ENCODE peak calls at places on chromosomes 16 and 17, in six cellular contexts. H is HuH-7.5; T is naive thymus-derived CD8-positive, alpha-beta T cell; V is stomach; Y is left ventricle myocardium inferior; A is NCI-H1694. M is an unnamed sample.

GRCh38 chr17:64180089-64180488 is 50.1 kb upstream of the ERN1 start:
- DNase-seq in T (no peak), Y (no peak), H (no peak), A (no peak), V (no peak), M (peak; percentile 89)

GRCh38 chr17:77526728-77527355 is 386.1 kb downstream of the SEC14L1 start:
- DNase-seq in A (peak; percentile 93), H (no peak), Y (no peak), V (peak; percentile 7), T (no peak), M (no peak)

GRCh38 chr16:89170346-89171215 is 967 bp upstream of the CDH15 start:
- DNase-seq in Y (no peak), T (no peak), V (peak; percentile 64), H (no peak), A (no peak), M (no peak)

GRCh38 chr17:82767041-82767754 is 15.3 kb downstream of the TBCD start:
- DNase-seq in V (peak; percentile 77), H (peak; percentile 54), A (peak; percentile 81), T (peak; percentile 27), Y (no peak), M (no peak)

GRCh38 chr17:77380411-77381184 is 239.8 kb downstream of the SEC14L1 start:
- DNase-seq in H (no peak), Y (no peak), A (no peak), V (no peak), T (no peak), M (no peak)

GRCh38 chr17:32256695-32257013 is 9.0 kb upstream of the RHBDL3 start:
- DNase-seq in V (no peak), Y (no peak), H (no peak), T (no peak), A (no peak), M (no peak)

GRCh38 chr17:60256174-60256573 is 106.4 kb downstream of the CA4 start:
- DNase-seq in A (no peak), H (no peak), V (no peak), Y (no peak), T (no peak), M (no peak)

GRCh38 chr17:72139213-72139612 is 18.4 kb downstream of the SOX9 start:
- DNase-seq in H (no peak), T (no peak), A (no peak), V (no peak), Y (no peak), M (no peak)

GRCh38 chr17:82917656-82918345 is 78.0 kb upstream of the ZNF750 start:
- DNase-seq in Y (no peak), H (peak; percentile 68), T (peak; percentile 46), A (no peak), V (no peak), M (no peak)

GRCh38 chr16:7148606-7149005 is 184.0 kb upstream of the RBFOX1 start:
- DNase-seq in A (no peak), Y (no peak), T (no peak), H (no peak), V (no peak), M (no peak)

GRCh38 chr17:79028496-79029326 is 4.7 kb downstream of the C1QTNF1 start:
- DNase-seq in Y (no peak), H (no peak), T (no peak), V (no peak), A (no peak), M (no peak)

GRCh38 chr16:15970743-15971434 is 21.5 kb downstream of the ABCC1 start:
- DNase-seq in H (no peak), V (no peak), T (no peak), Y (no peak), A (no peak), M (no peak)

GRCh38 chr16:30054959-30055553 is 10.5 kb upstream of the ALDOA start:
- DNase-seq in H (peak; percentile 75), V (peak; percentile 77), Y (no peak), A (no peak), T (no peak), M (peak; percentile 61)

GRCh38 chr16:23729503-23730424 is 16.7 kb upstream of the ERN2 start:
- DNase-seq in A (no peak), T (no peak), Y (no peak), V (peak; percentile 58), H (no peak), M (no peak)

GRCh38 chr17:55340726-55341125 is 76.0 kb downstream of the HLF start:
- DNase-seq in Y (no peak), H (no peak), T (no peak), A (no peak), V (no peak), M (no peak)

GRCh38 chr17:17514993-17515920 is 19.1 kb upstream of the RASD1 start:
- DNase-seq in Y (no peak), V (no peak), A (no peak), H (no peak), T (no peak), M (no peak)

GRCh38 chr16:82138478-82139285 is 31.3 kb downstream of the MPHOSPH6 start:
- DNase-seq in V (no peak), H (no peak), Y (no peak), A (no peak), T (no peak), M (no peak)

GRCh38 chr16:20849587-20850390 is 43.5 kb downstream of the REXO5 start:
- DNase-seq in A (peak; percentile 31), T (peak; percentile 57), H (peak; percentile 13), V (peak; percentile 75), Y (peak; percentile 73), M (peak; percentile 61)

GRCh38 chr17:74759243-74759801 is 10.9 kb downstream of the NHERF1 start:
- DNase-seq in Y (no peak), A (peak; percentile 32), H (no peak), V (no peak), T (peak; percentile 61), M (peak; percentile 91)

GRCh38 chr17:82281502-82282238 is 8.2 kb upstream of the CSNK1D start:
- DNase-seq in H (no peak), Y (no peak), T (no peak), A (no peak), V (peak; percentile 82), M (no peak)

GRCh38 chr17:17346428-17347233 is 43.5 kb downstream of the NT5M start:
- DNase-seq in H (no peak), A (no peak), V (peak; percentile 21), T (no peak), Y (no peak), M (peak; percentile 16)

GRCh38 chr17:48597775-48598631 is 4.4 kb upstream of the HOXB5 start:
- DNase-seq in A (no peak), V (peak; percentile 47), T (peak; percentile 44), Y (no peak), H (no peak), M (no peak)

GRCh38 chr16:67173808-67174705 is 3.7 kb downstream of the NOL3 start:
- DNase-seq in V (peak; percentile 94), Y (peak; percentile 88), T (peak; percentile 51), A (peak; percentile 50), H (peak; percentile 92), M (no peak)

GRCh38 chr17:29180788-29181160 is 576 bp upstream of the MYO18A start:
- DNase-seq in V (no peak), H (no peak), A (no peak), Y (no peak), T (no peak), M (no peak)

GRCh38 chr17:29588561-29589411 is 662 bp downstream of the GIT1 start:
- DNase-seq in H (peak; percentile 78), T (peak; percentile 32), A (no peak), Y (no peak), V (no peak), M (no peak)

GRCh38 chr16:85916141-85916890 is 17.4 kb downstream of the IRF8 start:
- DNase-seq in T (no peak), A (no peak), H (no peak), V (peak; percentile 92), Y (peak; percentile 74), M (peak; percentile 48)

GRCh38 chr16:80931985-80932720 is 74.5 kb downstream of the CMC2 start:
- DNase-seq in V (peak; percentile 59), T (no peak), H (peak; percentile 71), Y (peak; percentile 82), A (no peak), M (peak; percentile 7)

GRCh38 chr17:55726440-55726839 is 3.8 kb upstream of the TMEM100 start:
- DNase-seq in H (no peak), Y (peak; percentile 52), V (peak; percentile 30), T (no peak), A (peak; percentile 39), M (no peak)

GRCh38 chr16:414395-415169 is 10.9 kb upstream of the RAB11FIP3 start:
- DNase-seq in Y (no peak), V (no peak), H (no peak), T (no peak), A (no peak), M (no peak)

GRCh38 chr17:83024205-83024971 is 55.0 kb upstream of the METRNL start:
- DNase-seq in V (no peak), H (no peak), A (no peak), Y (no peak), T (no peak), M (no peak)

GRCh38 chr16:86630471-86630870 is 52.1 kb downstream of the FOXL1 start:
- DNase-seq in T (no peak), H (no peak), Y (peak; percentile 28), V (no peak), A (no peak), M (no peak)

GRCh38 chr16:74744566-74744965 is 30.1 kb downstream of the FA2H start:
- DNase-seq in H (no peak), T (no peak), Y (no peak), V (no peak), A (no peak), M (no peak)

GRCh38 chr17:337866-338265 is 14.7 kb downstream of the RPH3AL start:
- DNase-seq in T (no peak), V (no peak), Y (no peak), A (no peak), H (no peak), M (no peak)